ENCODE peak calls at places on chromosomes 2 and 18, in seven cellular contexts. U is WTC11; E is colonic mucosa; F is CD8-positive, alpha-beta T cell; Z is mesothelial cell of epicardium; O is coronary artery; L is cardiac muscle cell. J is an unnamed sample.

GRCh38 chr18:63234432-63234831 is 85.1 kb downstream of the BCL2 start:
- DNase-seq in L (no peak), O (no peak), Z (no peak), E (no peak), F (no peak), U (no peak), J (no peak)

GRCh38 chr2:200300650-200301314 is 5.7 kb upstream of the SPATS2L start:
- DNase-seq in F (no peak), O (no peak), E (no peak), Z (no peak), U (no peak), L (no peak), J (peak)

GRCh38 chr2:69755862-69756467 is 14.0 kb downstream of the ANXA4 start:
- DNase-seq in O (no peak), L (no peak), F (no peak), U (no peak), Z (no peak), E (peak), J (peak)

GRCh38 chr18:63157293-63158011 is 162.1 kb downstream of the BCL2 start:
- DNase-seq in L (no peak), Z (no peak), O (no peak), E (no peak), U (no peak), F (peak), J (no peak)

GRCh38 chr18:29969876-29970275 is 1072.7 kb downstream of the DSC3 start:
- DNase-seq in L (no peak), O (no peak), U (no peak), E (no peak), Z (no peak), F (no peak), J (no peak)

GRCh38 chr2:96547751-96548161 is 11.2 kb downstream of the ARID5A start:
- DNase-seq in Z (no peak), U (no peak), E (no peak), O (peak), L (no peak), F (no peak), J (no peak)

GRCh38 chr2:191343796-191344338 is 98.7 kb downstream of the MYO1B start:
- DNase-seq in L (no peak), Z (no peak), U (no peak), F (no peak), O (no peak), E (peak), J (no peak)

GRCh38 chr18:54946149-54946581 is 13.1 kb downstream of the CCDC68 start:
- DNase-seq in F (no peak), U (no peak), L (peak), E (peak), Z (no peak), O (no peak), J (peak)

GRCh38 chr2:1681323-1682310 is 62.7 kb downstream of the PXDN start:
- DNase-seq in Z (no peak), L (no peak), O (no peak), F (no peak), E (no peak), U (no peak), J (no peak)

GRCh38 chr2:170255971-170256370 is 78.0 kb downstream of the MYO3B start:
- DNase-seq in U (no peak), E (no peak), L (no peak), O (no peak), Z (no peak), F (no peak), J (no peak)

GRCh38 chr2:204380141-204380881 is 165.0 kb upstream of the PARD3B start:
- DNase-seq in F (no peak), E (no peak), Z (no peak), U (no peak), L (no peak), O (no peak), J (no peak)

GRCh38 chr2:112730791-112731190 is 10.0 kb downstream of the NT5DC4 start:
- DNase-seq in L (no peak), O (no peak), U (no peak), E (no peak), Z (no peak), F (no peak), J (no peak)

GRCh38 chr2:239688098-239688497 is 287.3 kb upstream of the HDAC4 start:
- DNase-seq in L (no peak), U (peak), E (peak), F (no peak), O (peak), Z (peak), J (no peak)
- TF ChIP-seq CTCF in L (no peak), U (peak), E (no peak), F (no peak), O (no peak), Z (no peak), J (no peak)

DNA sequence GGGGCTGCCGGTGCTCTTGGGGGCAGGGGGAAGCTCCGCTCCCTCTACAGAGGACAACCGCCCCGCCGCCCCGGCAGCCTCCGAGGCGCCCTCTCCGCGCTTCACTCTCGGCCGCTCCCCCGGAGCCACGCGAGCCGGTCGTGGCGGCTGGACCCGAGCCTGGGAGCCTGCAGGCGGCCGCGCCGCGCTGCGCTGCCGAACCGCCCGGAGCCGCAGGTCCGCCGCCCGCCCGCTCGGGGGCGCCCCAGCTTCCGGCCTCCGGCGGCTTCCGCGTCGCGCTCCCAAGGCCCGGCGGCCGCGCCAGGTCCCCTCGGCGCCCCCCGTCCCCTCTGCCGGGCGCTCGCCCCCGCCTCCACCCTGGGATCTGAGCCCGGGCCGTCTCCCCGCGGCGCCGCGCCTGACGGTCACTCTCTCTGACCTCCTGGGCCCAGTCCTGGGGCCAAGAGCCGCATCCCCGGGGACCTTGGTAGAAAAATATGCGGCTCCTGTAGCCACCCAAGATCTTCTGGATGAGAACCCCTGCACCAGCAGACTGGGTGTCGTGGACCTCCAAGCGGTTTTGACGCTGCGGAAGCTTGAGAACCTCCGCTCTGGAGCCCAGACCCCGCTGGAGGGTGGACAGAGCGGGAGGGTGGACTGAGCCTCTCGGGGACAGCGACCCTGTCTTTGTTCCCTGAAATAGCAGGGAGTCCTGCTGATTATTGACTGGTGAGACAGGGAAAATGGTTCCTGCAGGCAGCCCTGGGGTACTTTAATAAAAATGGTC is 44.3 kb downstream of the SERTAD2 start:
- DNase-seq in E (peak), L (peak), U (peak), Z (peak), F (peak), O (peak), J (peak)
- TF ChIP-seq CTCF in E (no peak), L (no peak), U (no peak), Z (no peak), F (peak), O (no peak), J (peak)

DNA sequence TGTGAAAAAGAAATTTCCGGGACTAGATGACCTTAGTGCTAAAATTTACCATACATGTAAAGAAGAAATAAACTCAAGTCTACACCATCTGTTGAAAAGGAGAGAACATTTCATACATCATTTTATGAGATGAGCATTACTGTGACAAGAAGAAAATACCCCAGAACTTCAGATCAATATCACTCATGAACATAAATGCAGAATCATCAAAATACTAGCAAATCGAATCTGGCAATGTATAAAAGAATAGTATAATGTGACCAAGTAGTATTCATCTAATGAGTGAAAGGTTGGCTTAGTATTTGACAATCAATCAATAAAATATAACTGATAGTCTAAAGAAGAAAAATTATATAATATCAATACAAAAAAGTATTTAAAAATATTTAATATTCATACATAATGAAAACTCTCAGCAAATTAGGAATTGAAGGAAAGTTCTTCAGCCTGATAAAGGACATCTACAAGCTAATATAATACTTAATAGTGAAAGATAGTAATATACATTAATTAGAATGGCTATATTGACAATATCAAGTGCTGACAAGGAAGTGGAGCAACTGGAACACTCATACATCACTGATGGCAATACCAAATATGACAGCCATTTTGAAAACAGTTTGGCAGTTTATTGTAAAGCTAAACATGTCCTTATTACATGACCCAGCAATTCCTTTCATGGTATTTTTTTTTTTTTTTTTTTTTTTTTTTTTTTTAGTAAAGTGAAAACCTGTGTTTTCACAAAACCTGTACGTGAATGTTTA is 231.4 kb upstream of the ZEB2 start:
- DNase-seq in O (no peak), Z (no peak), L (no peak), F (no peak), U (no peak), E (no peak), J (no peak)
- TF ChIP-seq CTCF in O (no peak), Z (no peak), L (no peak), F (no peak), U (no peak), E (no peak), J (no peak)

GRCh38 chr2:119169717-119170116 is 11.2 kb upstream of the C1QL2 start:
- DNase-seq in O (no peak), F (no peak), Z (no peak), U (no peak), L (no peak), E (no peak), J (no peak)
- TF ChIP-seq CTCF in O (no peak), F (no peak), Z (no peak), U (no peak), L (no peak), E (no peak), J (no peak)

GRCh38 chr2:140891614-140892212 is 1239.1 kb downstream of the LRP1B start:
- DNase-seq in U (no peak), L (peak), Z (no peak), F (no peak), E (no peak), O (no peak), J (no peak)
- TF ChIP-seq CTCF in U (peak), L (no peak), Z (no peak), F (no peak), E (no peak), O (no peak), J (no peak)